ENCODE peak calls at places on chromosomes 3 and 15, in nine cellular contexts. M, C, Q, Y, O, J, A, X and V are unnamed samples.

GRCh38 chr3:12195231-12195630 is 36.5 kb upstream of the TIMP4 start:
- DNase-seq in M (no peak), C (no peak), Q (no peak), Y (no peak), O (no peak), J (no peak), A (no peak), X (no peak), V (no peak)

GRCh38 chr3:3881050-3881449 is 81.8 kb downstream of the LRRN1 start:
- DNase-seq in M (no peak), C (no peak), Q (no peak), Y (no peak), O (no peak), J (no peak), A (no peak), X (no peak), V (no peak)

GRCh38 chr3:185813205-185813604 is 11.6 kb downstream of the IGF2BP2 start:
- DNase-seq in M (no peak), C (no peak), Q (no peak), Y (no peak), O (no peak), J (no peak), A (no peak), X (no peak), V (no peak)

GRCh38 chr3:40521254-40521653 is 3.5 kb upstream of the ZNF621 start:
- DNase-seq in M (no peak), C (no peak), Q (no peak), Y (no peak), O (no peak), J (no peak), A (no peak), X (no peak), V (no peak)

GRCh38 chr3:111955876-111956275 is 22.9 kb upstream of the ABHD10 start:
- DNase-seq in M (no peak), C (no peak), Q (no peak), Y (no peak), O (no peak), J (no peak), A (no peak), X (no peak), V (no peak)

GRCh38 chr3:143436231-143436930 is 316.8 kb downstream of the CHST2 start:
- DNase-seq in M (no peak), C (no peak), Q (no peak), Y (no peak), O (no peak), J (no peak), A (no peak), X (no peak), V (no peak)

GRCh38 chr3:99084156-99084555 is 182.7 kb upstream of the DCBLD2 start:
- DNase-seq in M (no peak), C (no peak), Q (no peak), Y (no peak), O (no peak), J (no peak), A (no peak), X (no peak), V (no peak)

GRCh38 chr3:71805199-71805598 is 20.3 kb upstream of the PROK2 start:
- DNase-seq in M (no peak), C (no peak), Q (no peak), Y (no peak), O (no peak), J (no peak), A (no peak), X (no peak), V (no peak)

GRCh38 chr3:46900356-46900755 is 22.8 kb downstream of the PTH1R start:
- DNase-seq in M (no peak), C (no peak), Q (no peak), Y (no peak), O (no peak), J (no peak), A (no peak), X (no peak), V (no peak)

GRCh38 chr3:18423401-18424212 is 1.5 kb downstream of the SATB1 start:
- DNase-seq in M (peak), C (peak), Q (peak), Y (no peak), O (peak), J (no peak), A (peak), X (peak), V (peak)

GRCh38 chr3:164897335-164897734 is 181.0 kb downstream of the SI start:
- DNase-seq in M (no peak), C (no peak), Q (no peak), Y (no peak), O (no peak), J (no peak), A (peak), X (no peak), V (no peak)

DNA sequence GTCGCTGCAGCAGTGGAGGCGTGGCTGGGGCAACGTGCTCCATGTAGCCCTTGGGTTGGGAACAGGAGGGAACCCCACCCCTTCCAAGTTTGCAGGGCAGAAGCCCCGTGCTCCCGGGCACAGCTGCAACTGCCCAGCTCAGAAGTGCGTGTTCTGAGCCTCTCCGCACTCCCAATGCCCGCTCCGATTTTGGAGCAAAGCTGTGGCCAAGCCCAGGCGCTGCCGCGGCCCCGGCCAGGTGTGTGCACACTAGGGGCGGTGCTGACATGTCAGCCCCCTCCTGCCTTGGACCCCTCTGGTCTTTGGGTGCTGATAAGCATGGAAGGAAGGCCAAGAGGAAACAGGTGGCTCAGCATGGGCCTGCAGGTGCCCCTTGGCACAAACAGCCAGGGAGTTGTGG is 87.6 kb upstream of the TTBK2 start:
- DNase-seq in M (no peak), C (no peak), Q (no peak), Y (no peak), O (no peak), J (no peak), A (no peak), X (no peak), V (no peak)
- H3K27ac ChIP-seq in M (no peak), C (no peak), Q (no peak), Y (no peak), O (no peak), J (no peak), A (no peak), X (no peak), V (no peak)

GRCh38 chr3:66470285-66470684 is 30.5 kb downstream of the LRIG1 start:
- DNase-seq in M (no peak), C (no peak), Q (no peak), Y (no peak), O (no peak), J (no peak), A (no peak), X (no peak), V (no peak)
- H3K27ac ChIP-seq in M (peak), C (no peak), Q (no peak), Y (no peak), O (no peak), J (no peak), A (no peak), X (no peak), V (no peak)

DNA sequence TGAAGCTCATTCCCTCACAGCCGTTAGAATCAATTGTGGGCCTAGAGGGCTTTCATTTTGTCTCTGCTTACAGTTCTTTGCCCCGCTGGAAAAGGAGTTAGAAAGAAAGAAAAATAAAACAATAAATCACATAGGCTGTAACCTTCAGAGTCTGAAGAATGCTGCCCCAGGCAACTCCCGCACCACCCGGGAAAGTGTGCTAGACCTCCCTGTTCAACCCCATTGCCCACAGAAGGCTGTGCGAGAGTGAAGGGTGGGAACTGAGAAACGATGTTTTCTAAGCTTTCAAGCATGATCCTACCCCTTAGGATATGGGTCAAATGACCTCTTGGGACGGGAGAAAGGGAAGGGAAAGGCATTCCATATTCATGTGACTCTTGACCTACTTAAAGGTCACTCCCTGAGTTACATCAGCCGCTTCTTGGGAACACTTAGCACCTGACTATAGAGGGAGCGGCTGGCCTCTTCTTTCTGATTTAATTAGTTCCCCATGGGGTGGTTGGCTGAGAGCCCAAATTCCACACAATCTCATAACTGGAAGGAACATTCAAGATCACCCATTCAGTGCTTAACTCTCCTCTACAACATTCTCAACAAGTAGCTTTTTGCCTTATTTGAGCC is 114.8 kb upstream of the SLC24A5 start:
- DNase-seq in M (no peak), C (no peak), Q (no peak), Y (no peak), O (no peak), J (no peak), A (peak), X (no peak), V (no peak)
- H3K27ac ChIP-seq in M (no peak), C (no peak), Q (no peak), Y (no peak), O (no peak), J (no peak), A (no peak), X (no peak), V (no peak)

DNA sequence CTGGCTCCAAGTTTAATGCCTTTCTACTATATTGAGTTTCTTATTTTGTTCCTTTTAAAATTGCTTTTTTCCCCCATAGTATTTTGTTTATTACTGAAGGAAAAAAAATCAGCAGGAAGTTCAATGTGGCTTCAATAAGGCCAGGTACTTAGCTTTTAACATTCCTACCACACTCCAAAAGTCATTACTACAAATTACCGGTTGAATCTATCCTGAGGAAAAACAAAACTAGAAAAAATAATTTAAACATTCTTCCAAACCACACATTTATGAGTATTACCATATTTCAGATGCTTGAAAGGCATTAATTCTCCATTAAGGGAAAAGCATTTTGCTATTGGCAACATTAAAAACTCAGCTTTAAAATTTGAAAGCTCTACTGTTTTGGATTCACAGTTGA is 20.2 kb upstream of the TNFSF10 start:
- DNase-seq in M (no peak), C (no peak), Q (no peak), Y (no peak), O (no peak), J (no peak), A (no peak), X (no peak), V (no peak)
- H3K27ac ChIP-seq in M (no peak), C (peak), Q (no peak), Y (no peak), O (no peak), J (no peak), A (no peak), X (no peak), V (no peak)